ENCODE peak calls at places on chromosomes 6 and 20, in seven cellular contexts. One of them, this sample, is unnamed.
A peak's percentile ranks its signal among the peaks of the same experiment; 100 is the strongest.

GRCh38 chr6:25061289-25061945 is 125.7 kb upstream of the RIPOR2 start:
- DNase-seq in colonic mucosa: no peak
- DNase-seq in AG10803: peak; percentile 83
- DNase-seq in fibroblast of the aortic adventitia: peak; percentile 13
- DNase-seq in fibroblast of lung: peak; percentile 47
- DNase-seq in mesothelial cell of epicardium: no peak
- DNase-seq in endothelial cell: no peak
- DNase-seq in this sample: no peak

GRCh38 chr6:165515963-165516624 is 146.9 kb downstream of the PDE10A start:
- DNase-seq in fibroblast of the aortic adventitia: peak; percentile 33
- DNase-seq in endothelial cell: no peak
- DNase-seq in fibroblast of lung: peak; percentile 42
- DNase-seq in AG10803: no peak
- DNase-seq in colonic mucosa: no peak
- DNase-seq in mesothelial cell of epicardium: no peak
- DNase-seq in this sample: no peak

GRCh38 chr6:54291738-54292137 is 16.5 kb upstream of the TINAG start:
- DNase-seq in endothelial cell: no peak
- DNase-seq in fibroblast of lung: peak; percentile 92
- DNase-seq in colonic mucosa: no peak
- DNase-seq in AG10803: peak; percentile 64
- DNase-seq in fibroblast of the aortic adventitia: peak; percentile 25
- DNase-seq in mesothelial cell of epicardium: no peak
- DNase-seq in this sample: no peak

GRCh38 chr6:161540532-161540931 is 266.7 kb upstream of the AGPAT4 start:
- DNase-seq in fibroblast of lung: no peak
- DNase-seq in AG10803: no peak
- DNase-seq in colonic mucosa: no peak
- DNase-seq in mesothelial cell of epicardium: no peak
- DNase-seq in endothelial cell: no peak
- DNase-seq in fibroblast of the aortic adventitia: no peak
- DNase-seq in this sample: no peak

GRCh38 chr6:38445321-38445720 is 194.4 kb downstream of the BTBD9 start:
- DNase-seq in endothelial cell: no peak
- DNase-seq in fibroblast of the aortic adventitia: no peak
- DNase-seq in mesothelial cell of epicardium: no peak
- DNase-seq in AG10803: no peak
- DNase-seq in colonic mucosa: no peak
- DNase-seq in fibroblast of lung: peak; percentile 11
- DNase-seq in this sample: no peak

GRCh38 chr6:21115111-21115510 is 478.4 kb upstream of the SOX4 start:
- DNase-seq in fibroblast of the aortic adventitia: peak; percentile 77
- DNase-seq in colonic mucosa: no peak
- DNase-seq in endothelial cell: no peak
- DNase-seq in fibroblast of lung: peak; percentile 76
- DNase-seq in AG10803: peak; percentile 61
- DNase-seq in mesothelial cell of epicardium: no peak
- DNase-seq in this sample: no peak

GRCh38 chr20:37933797-37934633 is 31.1 kb downstream of the VSTM2L start:
- DNase-seq in fibroblast of lung: no peak
- DNase-seq in endothelial cell: no peak
- DNase-seq in fibroblast of the aortic adventitia: no peak
- DNase-seq in colonic mucosa: no peak
- DNase-seq in AG10803: no peak
- DNase-seq in mesothelial cell of epicardium: no peak
- DNase-seq in this sample: no peak

GRCh38 chr6:37647765-37648085 is 50.0 kb downstream of the MDGA1 start:
- DNase-seq in mesothelial cell of epicardium: no peak
- DNase-seq in AG10803: no peak
- DNase-seq in fibroblast of the aortic adventitia: no peak
- DNase-seq in colonic mucosa: no peak
- DNase-seq in fibroblast of lung: no peak
- DNase-seq in endothelial cell: no peak
- DNase-seq in this sample: no peak

GRCh38 chr6:47832386-47833080 is 50.7 kb downstream of the OPN5 start:
- DNase-seq in mesothelial cell of epicardium: no peak
- DNase-seq in AG10803: no peak
- DNase-seq in fibroblast of the aortic adventitia: peak; percentile 2
- DNase-seq in colonic mucosa: no peak
- DNase-seq in endothelial cell: no peak
- DNase-seq in fibroblast of lung: peak; percentile 53
- DNase-seq in this sample: no peak

GRCh38 chr6:98944598-98945011 is 3.1 kb downstream of the FBXL4 start:
- DNase-seq in colonic mucosa: no peak
- DNase-seq in endothelial cell: no peak
- DNase-seq in fibroblast of lung: peak; percentile 69
- DNase-seq in fibroblast of the aortic adventitia: peak; percentile 44
- DNase-seq in mesothelial cell of epicardium: no peak
- DNase-seq in AG10803: peak; percentile 37
- DNase-seq in this sample: no peak

GRCh38 chr6:52522151-52522626 is 54.7 kb downstream of the TRAM2 start:
- DNase-seq in fibroblast of the aortic adventitia: peak; percentile 90
- DNase-seq in fibroblast of lung: peak; percentile 77
- DNase-seq in mesothelial cell of epicardium: no peak
- DNase-seq in colonic mucosa: no peak
- DNase-seq in endothelial cell: no peak
- DNase-seq in AG10803: peak; percentile 69
- DNase-seq in this sample: no peak

GRCh38 chr6:36956111-36956820 is 1.7 kb downstream of the PI16 start:
- DNase-seq in AG10803: no peak
- DNase-seq in fibroblast of the aortic adventitia: peak; percentile 33
- DNase-seq in endothelial cell: no peak
- DNase-seq in fibroblast of lung: no peak
- DNase-seq in mesothelial cell of epicardium: no peak
- DNase-seq in colonic mucosa: no peak
- DNase-seq in this sample: no peak

GRCh38 chr6:165729307-165729936 is 66.4 kb upstream of the PDE10A start:
- DNase-seq in endothelial cell: peak; percentile 67
- DNase-seq in mesothelial cell of epicardium: no peak
- DNase-seq in AG10803: no peak
- DNase-seq in fibroblast of lung: no peak
- DNase-seq in colonic mucosa: peak; percentile 54
- DNase-seq in fibroblast of the aortic adventitia: peak; percentile 35
- DNase-seq in this sample: no peak

GRCh38 chr6:73798592-73798991 is 102.6 kb downstream of the CD109 start:
- DNase-seq in colonic mucosa: peak; percentile 19
- DNase-seq in endothelial cell: no peak
- DNase-seq in mesothelial cell of epicardium: no peak
- DNase-seq in AG10803: peak; percentile 95
- DNase-seq in fibroblast of lung: peak; percentile 95
- DNase-seq in fibroblast of the aortic adventitia: peak; percentile 96
- DNase-seq in this sample: no peak

GRCh38 chr6:142051404-142051803 is 81.3 kb upstream of the GJE1 start:
- DNase-seq in endothelial cell: no peak
- DNase-seq in AG10803: no peak
- DNase-seq in fibroblast of lung: no peak
- DNase-seq in colonic mucosa: no peak
- DNase-seq in mesothelial cell of epicardium: no peak
- DNase-seq in fibroblast of the aortic adventitia: no peak
- DNase-seq in this sample: no peak

GRCh38 chr20:8875586-8875985 is 193.3 kb upstream of the PLCB4 start:
- DNase-seq in fibroblast of lung: no peak
- DNase-seq in endothelial cell: no peak
- DNase-seq in mesothelial cell of epicardium: no peak
- DNase-seq in colonic mucosa: no peak
- DNase-seq in AG10803: peak; percentile 30
- DNase-seq in fibroblast of the aortic adventitia: peak; percentile 11
- DNase-seq in this sample: no peak

GRCh38 chr6:166277021-166277420 is 31.2 kb downstream of the PRR18 start:
- DNase-seq in endothelial cell: no peak
- DNase-seq in fibroblast of lung: peak; percentile 70
- DNase-seq in fibroblast of the aortic adventitia: peak; percentile 55
- DNase-seq in mesothelial cell of epicardium: no peak
- DNase-seq in colonic mucosa: no peak
- DNase-seq in AG10803: peak; percentile 54
- DNase-seq in this sample: peak; percentile 73

GRCh38 chr6:8859501-8859900 is 424.2 kb upstream of the SLC35B3 start:
- DNase-seq in endothelial cell: no peak
- DNase-seq in AG10803: no peak
- DNase-seq in mesothelial cell of epicardium: no peak
- DNase-seq in fibroblast of lung: peak; percentile 0
- DNase-seq in colonic mucosa: no peak
- DNase-seq in fibroblast of the aortic adventitia: no peak
- DNase-seq in this sample: no peak

GRCh38 chr6:39731565-39731964 is 6.4 kb upstream of the KIF6 start:
- DNase-seq in endothelial cell: no peak
- DNase-seq in AG10803: no peak
- DNase-seq in mesothelial cell of epicardium: no peak
- DNase-seq in colonic mucosa: no peak
- DNase-seq in fibroblast of lung: no peak
- DNase-seq in fibroblast of the aortic adventitia: no peak
- DNase-seq in this sample: no peak

GRCh38 chr6:39729945-39730344 is 4.7 kb upstream of the KIF6 start:
- DNase-seq in AG10803: no peak
- DNase-seq in fibroblast of lung: no peak
- DNase-seq in colonic mucosa: no peak
- DNase-seq in mesothelial cell of epicardium: no peak
- DNase-seq in fibroblast of the aortic adventitia: no peak
- DNase-seq in endothelial cell: no peak
- DNase-seq in this sample: no peak

GRCh38 chr6:39724787-39725631 is at the start of gene KIF6:
- DNase-seq in fibroblast of lung: peak; percentile 82
- DNase-seq in mesothelial cell of epicardium: peak; percentile 92
- DNase-seq in colonic mucosa: peak; percentile 92
- DNase-seq in AG10803: peak; percentile 84
- DNase-seq in endothelial cell: peak; percentile 86
- DNase-seq in fibroblast of the aortic adventitia: peak; percentile 66
- DNase-seq in this sample: peak; percentile 95

DNA sequence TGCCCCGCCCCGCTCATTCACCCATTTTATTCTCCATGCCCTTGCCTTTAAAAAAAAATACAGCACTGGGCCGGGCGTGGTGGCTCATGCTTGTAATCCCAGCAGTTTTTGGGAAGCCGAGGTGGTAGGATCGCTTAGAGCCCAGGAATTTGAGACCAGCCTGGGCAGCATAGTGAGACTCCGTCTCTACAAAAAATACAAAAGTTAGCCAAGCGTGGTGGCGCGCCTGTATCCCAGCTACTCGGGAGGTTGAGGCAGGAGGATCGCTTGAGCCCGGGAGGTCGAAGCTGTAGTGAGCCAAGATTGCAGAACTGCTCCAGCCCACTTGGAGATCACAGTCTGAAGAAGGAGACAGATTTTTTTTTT is 407 bp upstream of the KIF6 start:
- DNase-seq in fibroblast of the aortic adventitia: no peak
- DNase-seq in AG10803: no peak
- DNase-seq in endothelial cell: no peak
- DNase-seq in colonic mucosa: no peak
- DNase-seq in fibroblast of lung: no peak
- DNase-seq in mesothelial cell of epicardium: no peak
- DNase-seq in this sample: no peak
- TF ChIP-seq CTCF in fibroblast of the aortic adventitia: no peak
- TF ChIP-seq CTCF in AG10803: no peak
- TF ChIP-seq CTCF in endothelial cell: no peak
- TF ChIP-seq CTCF in colonic mucosa: no peak
- TF ChIP-seq CTCF in fibroblast of lung: no peak
- TF ChIP-seq CTCF in mesothelial cell of epicardium: no peak
- TF ChIP-seq CTCF in this sample: no peak

DNA sequence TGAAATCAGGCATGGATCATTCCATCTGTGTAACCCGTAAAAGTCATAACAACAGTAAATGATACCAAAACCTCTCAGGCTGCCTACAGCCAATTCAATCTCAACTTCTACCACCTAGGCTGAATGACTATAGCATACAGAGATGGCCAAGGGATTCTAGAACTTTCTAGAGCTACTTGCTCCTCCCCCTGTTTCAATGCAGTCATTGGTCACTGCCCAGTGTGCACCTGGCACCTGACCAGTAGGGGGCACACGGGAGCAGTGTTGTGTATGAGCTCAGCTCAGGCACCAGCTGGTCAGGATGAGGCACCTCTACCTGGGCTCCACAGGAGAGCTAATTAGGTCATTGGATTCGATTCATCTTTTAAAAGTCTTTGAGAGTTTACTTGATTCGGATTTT is 86.2 kb downstream of the PLEKHG1 start:
- DNase-seq in mesothelial cell of epicardium: no peak
- DNase-seq in AG10803: no peak
- DNase-seq in fibroblast of the aortic adventitia: no peak
- DNase-seq in colonic mucosa: peak; percentile 62
- DNase-seq in fibroblast of lung: no peak
- DNase-seq in endothelial cell: peak; percentile 47
- DNase-seq in this sample: no peak
- TF ChIP-seq CTCF in mesothelial cell of epicardium: peak; percentile 74
- TF ChIP-seq CTCF in AG10803: peak; percentile 50
- TF ChIP-seq CTCF in fibroblast of the aortic adventitia: peak; percentile 55
- TF ChIP-seq CTCF in colonic mucosa: peak; percentile 48
- TF ChIP-seq CTCF in fibroblast of lung: peak; percentile 48
- TF ChIP-seq CTCF in endothelial cell: peak; percentile 74
- TF ChIP-seq CTCF in this sample: peak; percentile 51

DNA sequence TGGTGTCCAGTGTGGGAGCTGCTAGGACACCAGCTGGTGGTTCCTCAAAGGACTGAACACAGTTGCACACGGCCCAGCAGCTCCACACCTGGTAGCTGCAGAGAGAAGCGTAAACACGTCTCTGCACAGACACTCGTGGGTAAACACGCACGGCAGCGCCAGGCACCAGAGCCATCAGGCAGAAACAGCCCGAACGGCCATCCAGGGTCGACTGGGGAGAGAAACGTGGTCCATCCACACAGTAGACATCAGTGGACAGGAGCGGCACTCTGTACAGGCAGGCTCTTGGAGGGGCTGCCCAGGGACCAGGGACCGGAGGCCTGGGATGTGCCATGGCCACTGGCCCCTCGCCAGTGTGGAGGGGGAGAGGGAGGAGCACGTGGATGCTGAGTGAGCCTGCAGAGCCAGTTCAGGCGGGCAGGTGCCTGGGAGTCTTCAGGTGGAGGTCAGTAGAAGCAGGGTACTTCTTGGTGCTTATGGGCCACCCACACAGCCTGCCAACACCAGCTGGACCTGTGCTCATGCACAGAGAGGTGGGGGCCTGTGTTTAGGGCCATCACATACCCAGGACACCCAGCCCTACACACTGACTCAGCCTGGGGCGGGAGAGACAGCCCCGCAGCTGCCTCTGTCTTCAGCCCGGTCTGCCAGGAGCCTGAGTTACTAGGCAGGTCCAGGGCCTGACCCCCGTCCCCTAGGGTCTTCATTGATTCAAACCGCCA is 7.5 kb upstream of the LAMA5 start:
- DNase-seq in endothelial cell: no peak
- DNase-seq in colonic mucosa: no peak
- DNase-seq in mesothelial cell of epicardium: no peak
- DNase-seq in AG10803: no peak
- DNase-seq in fibroblast of lung: no peak
- DNase-seq in fibroblast of the aortic adventitia: no peak
- DNase-seq in this sample: no peak
- TF ChIP-seq CTCF in endothelial cell: no peak
- TF ChIP-seq CTCF in colonic mucosa: no peak
- TF ChIP-seq CTCF in mesothelial cell of epicardium: no peak
- TF ChIP-seq CTCF in AG10803: no peak
- TF ChIP-seq CTCF in fibroblast of lung: no peak
- TF ChIP-seq CTCF in fibroblast of the aortic adventitia: no peak
- TF ChIP-seq CTCF in this sample: no peak

DNA sequence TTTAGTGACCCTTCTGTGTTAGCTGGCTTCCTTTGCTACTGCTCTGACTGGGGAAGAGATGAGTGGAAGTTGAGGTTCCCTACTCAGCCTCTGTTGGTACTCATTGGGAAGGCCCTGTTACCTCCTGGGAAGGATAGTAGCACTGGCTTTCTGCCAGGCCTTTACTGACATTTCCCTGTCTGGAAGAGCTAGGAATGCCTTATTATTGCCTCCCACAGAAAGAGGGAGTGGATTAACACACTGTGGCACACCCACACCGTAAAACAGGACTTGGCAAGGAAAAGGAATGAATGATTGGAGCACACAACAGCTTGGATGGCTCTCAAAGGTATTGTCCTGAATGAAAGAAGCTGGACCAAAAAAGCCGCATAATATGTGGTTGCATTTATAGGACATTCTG is 12.2 kb downstream of the ZNF831 start:
- DNase-seq in colonic mucosa: peak; percentile 92
- DNase-seq in AG10803: no peak
- DNase-seq in fibroblast of the aortic adventitia: no peak
- DNase-seq in endothelial cell: no peak
- DNase-seq in mesothelial cell of epicardium: no peak
- DNase-seq in fibroblast of lung: no peak
- DNase-seq in this sample: no peak
- TF ChIP-seq CTCF in colonic mucosa: no peak
- TF ChIP-seq CTCF in AG10803: no peak
- TF ChIP-seq CTCF in fibroblast of the aortic adventitia: no peak
- TF ChIP-seq CTCF in endothelial cell: no peak
- TF ChIP-seq CTCF in mesothelial cell of epicardium: no peak
- TF ChIP-seq CTCF in fibroblast of lung: no peak
- TF ChIP-seq CTCF in this sample: no peak